ENCODE peak calls at places on chromosomes 16 and 17, in four cellular contexts. B is body of pancreas, J is mucosa of descending colon, F is tibial nerve. M is an unnamed sample.

GRCh38 chr17:74604200-74604599 is 12.1 kb upstream of the CD300LD start:
- DNase-seq in B (no peak), J (no peak), F (no peak), M (no peak)

GRCh38 chr17:27457731-27458523 is 1.7 kb downstream of the KSR1 start:
- DNase-seq in B (no peak), J (no peak), F (no peak), M (peak; percentile 70)

GRCh38 chr16:82699262-82699661 is 72.5 kb downstream of the CDH13 start:
- DNase-seq in B (no peak), J (no peak), F (no peak), M (no peak)

GRCh38 chr17:75125984-75126383 is 5.6 kb downstream of the NT5C start:
- DNase-seq in B (no peak), J (no peak), F (no peak), M (no peak)

GRCh38 chr17:53191878-53192277 is 630.8 kb upstream of the KIF2B start:
- DNase-seq in B (no peak), J (no peak), F (no peak), M (no peak)

GRCh38 chr16:12732600-12732999 is 71.1 kb downstream of the CPPED1 start:
- DNase-seq in B (no peak), J (no peak), F (no peak), M (no peak)

GRCh38 chr16:88529596-88529995 is 40.6 kb upstream of the ZC3H18 start:
- DNase-seq in B (no peak), J (no peak), F (no peak), M (no peak)

GRCh38 chr16:66525396-66526180 is 24.3 kb downstream of the TK2 start:
- DNase-seq in B (no peak), J (no peak), F (no peak), M (peak; percentile 54)

GRCh38 chr17:5922476-5922875 is 147.7 kb upstream of the WSCD1 start:
- DNase-seq in B (no peak), J (no peak), F (no peak), M (no peak)

GRCh38 chr17:73458191-73458590 is 146.4 kb upstream of the CDC42EP4 start:
- DNase-seq in B (no peak), J (no peak), F (no peak), M (no peak)

GRCh38 chr16:47574091-47575054 is 113.2 kb downstream of the PHKB start:
- DNase-seq in B (no peak), J (no peak), F (no peak), M (peak; percentile 74)

GRCh38 chr17:69175812-69176517 is 34.3 kb upstream of the ABCA6 start:
- DNase-seq in B (no peak), J (no peak), F (no peak), M (peak; percentile 79)

GRCh38 chr17:47801176-47801765 is 20.3 kb downstream of the OSBPL7 start:
- DNase-seq in B (no peak), J (no peak), F (no peak), M (no peak)

GRCh38 chr17:81020767-81021497 is 14.0 kb upstream of the BAIAP2 start:
- DNase-seq in B (no peak), J (peak; percentile 83), F (no peak), M (peak; percentile 71)

GRCh38 chr16:10441726-10442125 is 55.9 kb downstream of the ATF7IP2 start:
- DNase-seq in B (no peak), J (no peak), F (no peak), M (no peak)

GRCh38 chr16:47780213-47780612 is 319.1 kb downstream of the PHKB start:
- DNase-seq in B (no peak), J (no peak), F (no peak), M (no peak)

GRCh38 chr16:59047114-59047513 is 313.0 kb upstream of the GOT2 start:
- DNase-seq in B (no peak), J (no peak), F (no peak), M (no peak)

GRCh38 chr17:81035389-81036127 is 607 bp downstream of the BAIAP2 start:
- DNase-seq in B (no peak), J (no peak), F (no peak), M (no peak)

GRCh38 chr17:7590743-7591142 is 849 bp upstream of the SOX15 start:
- DNase-seq in B (no peak), J (no peak), F (no peak), M (peak; percentile 65)

GRCh38 chr17:31415004-31415454 is 23.6 kb downstream of the RAB11FIP4 start:
- DNase-seq in B (no peak), J (no peak), F (no peak), M (no peak)

GRCh38 chr16:57802635-57803412 is 533 bp upstream of the KIFC3 start:
- DNase-seq in B (no peak), J (no peak), F (peak; percentile 12), M (peak; percentile 50)

GRCh38 chr16:785563-786535 is 2.3 kb downstream of the RPUSD1 start:
- DNase-seq in B (peak; percentile 70), J (peak; percentile 83), F (peak; percentile 35), M (peak; percentile 32)

GRCh38 chr17:75776399-75777242 is 8.0 kb upstream of the UNK start:
- DNase-seq in B (peak; percentile 45), J (peak; percentile 19), F (no peak), M (no peak)

GRCh38 chr16:2842340-2843000 is 12.4 kb downstream of the ZG16B start:
- DNase-seq in B (peak; percentile 38), J (peak; percentile 28), F (no peak), M (peak; percentile 16)

GRCh38 chr17:31260151-31260550 is 36.9 kb downstream of the OMG start:
- DNase-seq in B (no peak), J (no peak), F (no peak), M (no peak)

GRCh38 chr17:48244121-48244711 is 136.7 kb downstream of the SNX11 start:
- DNase-seq in B (no peak), J (peak; percentile 45), F (no peak), M (peak; percentile 64)

GRCh38 chr16:73040735-73041402 is 7.1 kb downstream of the ZFHX3 start:
- DNase-seq in B (no peak), J (no peak), F (no peak), M (no peak)

GRCh38 chr16:73046484-73047214 is 1.3 kb downstream of the ZFHX3 start:
- DNase-seq in B (no peak), J (no peak), F (no peak), M (no peak)

GRCh38 chr16:73042807-73043206 is 5.1 kb downstream of the ZFHX3 start:
- DNase-seq in B (no peak), J (no peak), F (no peak), M (no peak)

GRCh38 chr16:73041644-73042043 is 6.3 kb downstream of the ZFHX3 start:
- DNase-seq in B (no peak), J (no peak), F (no peak), M (no peak)

DNA sequence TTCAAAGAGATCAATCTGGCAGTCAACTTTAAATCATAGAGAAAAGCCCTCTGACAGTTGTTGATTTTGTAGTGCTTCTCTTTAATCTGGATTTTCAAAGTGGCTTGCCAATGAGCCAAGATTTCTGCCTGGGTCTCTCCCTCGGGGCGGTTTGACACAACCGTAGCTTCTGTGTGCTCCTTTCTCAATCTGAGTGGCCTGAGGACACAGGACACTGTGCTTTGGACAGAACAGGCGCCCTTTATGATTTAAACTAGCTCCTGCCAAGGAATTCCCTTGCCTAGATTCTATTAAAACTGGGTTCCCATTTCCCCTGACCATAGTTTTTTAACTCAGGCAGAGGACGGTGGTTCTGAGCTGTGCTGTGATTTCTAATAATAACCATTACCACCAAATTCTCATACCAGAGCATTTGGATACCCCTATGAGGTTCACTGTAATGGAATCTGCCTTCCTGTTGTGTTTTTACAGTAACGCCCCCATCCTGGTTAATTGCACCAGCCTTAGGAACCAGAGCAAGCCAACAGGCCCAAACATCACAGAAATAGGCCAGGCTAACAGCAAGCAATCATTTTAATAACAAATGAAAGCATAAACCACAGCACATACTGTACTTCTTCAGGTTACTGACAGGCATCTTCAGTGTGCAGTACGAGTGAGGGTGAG is 4.0 kb downstream of the ZFHX3 start:
- DNase-seq in B (no peak), J (no peak), F (no peak), M (no peak)
- H3K4me3 ChIP-seq in B (no peak overlapping the region), J (no peak overlapping the region), F (no peak overlapping the region), M (no peak overlapping the region)

GRCh38 chr17:29036584-29036983 is 6.4 kb upstream of the PIPOX start:
- DNase-seq in B (no peak), J (no peak), F (no peak), M (no peak)

GRCh38 chr17:29041091-29041490 is 1.9 kb upstream of the PIPOX start:
- DNase-seq in B (no peak), J (no peak), F (no peak), M (no peak)

GRCh38 chr17:29038511-29039300 is 4.2 kb upstream of the PIPOX start:
- DNase-seq in B (no peak), J (no peak), F (no peak), M (no peak)

GRCh38 chr17:29039764-29040598 is 3.0 kb upstream of the PIPOX start:
- DNase-seq in B (no peak), J (no peak), F (no peak), M (peak; percentile 90)

DNA sequence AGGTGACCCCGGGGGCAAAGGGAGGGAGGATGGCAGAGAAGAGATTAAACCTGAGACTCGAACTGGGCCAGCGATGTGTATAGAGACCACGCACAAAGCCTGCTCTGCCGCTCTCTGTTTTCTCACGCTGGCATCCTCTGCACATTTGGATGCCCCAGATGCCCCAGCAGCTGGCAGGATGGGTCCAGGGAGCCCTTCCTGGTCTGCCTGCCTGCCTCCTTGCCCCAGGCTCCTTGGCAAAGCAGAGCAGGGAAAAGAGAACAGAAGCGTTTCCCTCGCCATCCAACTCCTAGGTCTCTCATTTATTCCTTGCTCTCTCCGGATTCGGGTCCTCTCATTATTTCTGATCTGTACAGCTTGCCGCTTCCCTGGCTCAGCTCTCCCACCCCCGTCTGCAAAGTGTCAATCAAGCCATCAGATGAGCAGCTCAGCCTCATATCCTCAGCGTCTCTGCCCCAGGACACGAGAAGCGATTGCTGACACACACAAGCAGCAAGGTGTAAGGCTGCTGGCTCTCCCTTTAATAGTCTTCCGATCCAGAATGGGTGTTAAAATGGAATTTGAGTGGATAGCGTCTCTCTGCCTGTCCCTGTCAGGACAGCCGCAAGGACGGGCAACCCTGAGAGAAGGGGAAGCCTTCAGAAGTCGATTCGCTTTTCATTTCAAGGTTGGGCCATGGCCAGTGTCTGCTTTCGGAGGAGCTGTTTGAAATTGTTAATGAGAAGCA is 5.0 kb upstream of the PIPOX start:
- DNase-seq in B (no peak), J (no peak), F (no peak), M (no peak)
- TF ChIP-seq CTCF in B (no peak), J (no peak), F (no peak), M (no peak)

GRCh38 chr17:2238432-2239169 is 65.0 kb downstream of the SMG6 start:
- DNase-seq in B (no peak), J (no peak), F (no peak), M (no peak)
- H3K4me3 ChIP-seq in B (no peak overlapping the region), J (no peak overlapping the region), F (no peak overlapping the region), M (no peak overlapping the region)

DNA sequence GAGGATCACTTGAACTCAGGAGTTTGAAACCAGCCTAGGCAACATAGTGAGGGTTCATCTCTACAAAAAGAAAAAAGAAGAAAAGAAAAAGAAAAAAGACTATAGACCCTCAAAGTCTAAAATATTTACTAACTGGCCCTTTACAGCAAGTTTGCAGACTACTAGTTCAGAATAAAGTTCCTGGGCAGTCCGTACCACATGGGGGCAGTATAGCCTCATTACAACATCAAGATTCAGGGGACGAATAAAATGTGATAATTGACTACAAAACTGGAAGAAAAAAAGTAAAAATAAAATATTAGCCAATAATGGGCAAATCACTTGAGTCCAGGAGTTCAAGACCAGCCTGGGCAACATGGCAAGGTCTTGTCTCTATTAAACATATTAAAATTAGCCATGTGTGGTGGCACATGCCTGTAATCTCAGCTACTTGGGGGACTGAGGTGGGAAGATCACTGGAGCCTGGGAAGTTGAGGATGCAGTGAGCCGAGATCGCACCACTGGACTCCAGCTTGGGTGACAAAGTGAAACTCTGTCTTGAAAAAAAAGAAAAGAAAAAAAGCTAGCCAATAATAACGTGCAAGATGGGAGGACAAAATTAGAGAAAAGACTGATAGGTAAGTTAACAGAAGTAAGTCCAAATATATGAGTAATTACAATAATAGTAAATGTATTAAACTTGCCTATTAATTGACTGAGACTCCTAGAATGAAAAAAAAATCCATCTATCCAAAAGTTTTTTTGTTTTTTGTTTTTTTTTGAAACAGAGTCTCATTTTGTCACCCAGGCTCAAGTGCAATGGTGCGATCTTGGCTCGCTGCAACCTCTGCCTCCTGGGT is 129.4 kb upstream of the SEC14L1 start:
- DNase-seq in B (peak; percentile 31), J (peak; percentile 80), F (peak; percentile 17), M (peak; percentile 49)
- TF ChIP-seq CTCF in B (peak; percentile 45), J (peak; percentile 20), F (no peak), M (peak; percentile 77)